ENCODE peak calls at places on chromosomes 16 and 17, in five cellular contexts. B, T, J, M and D are unnamed samples.

GRCh38 chr17:10198509-10199249 is at the start of gene GAS7:
- DNase-seq in J (peak; percentile 80), T (peak; percentile 69), B (peak; percentile 43), M (peak; percentile 45), D (peak; percentile 89)

GRCh38 chr17:77208856-77209255 is 68.1 kb downstream of the SEC14L1 start:
- DNase-seq in M (no peak), B (no peak), T (no peak), J (no peak), D (no peak)

GRCh38 chr16:546909-547770 is 13.1 kb upstream of the PRR35 start:
- DNase-seq in J (peak; percentile 64), B (peak; percentile 73), T (peak; percentile 64), M (peak; percentile 77), D (peak; percentile 94)

GRCh38 chr16:58011652-58012051 is 10.4 kb downstream of the USB1 start:
- DNase-seq in T (no peak), M (no peak), J (no peak), B (no peak), D (no peak)

GRCh38 chr17:4318596-4318995 is 47.9 kb downstream of the UBE2G1 start:
- DNase-seq in M (no peak), T (no peak), J (no peak), B (no peak), D (no peak)

GRCh38 chr16:50448522-50448921 is 79.7 kb upstream of the BRD7 start:
- DNase-seq in M (no peak), T (no peak), B (no peak), J (no peak), D (no peak)

GRCh38 chr17:77096570-77097214 is 44.1 kb upstream of the SEC14L1 start:
- DNase-seq in J (peak; percentile 49), B (peak; percentile 64), M (peak; percentile 43), T (peak; percentile 78), D (no peak)

GRCh38 chr16:14405611-14406537 is 224.2 kb downstream of the PARN start:
- DNase-seq in B (no peak), J (no peak), M (no peak), T (no peak), D (no peak)

GRCh38 chr17:49793309-49793708 is 4.8 kb downstream of the KAT7 start:
- DNase-seq in T (no peak), J (no peak), B (no peak), M (no peak), D (no peak)

GRCh38 chr17:49784636-49785035 is 3.8 kb upstream of the KAT7 start:
- DNase-seq in M (no peak), B (no peak), T (no peak), J (no peak), D (no peak)

GRCh38 chr17:49789278-49789578 is 747 bp downstream of the KAT7 start:
- DNase-seq in B (no peak), J (no peak), T (no peak), M (no peak), D (no peak)

GRCh38 chr17:49787932-49788442 is 494 bp upstream of the KAT7 start:
- DNase-seq in J (peak; percentile 37), T (no peak), M (no peak), B (no peak), D (no peak)

DNA sequence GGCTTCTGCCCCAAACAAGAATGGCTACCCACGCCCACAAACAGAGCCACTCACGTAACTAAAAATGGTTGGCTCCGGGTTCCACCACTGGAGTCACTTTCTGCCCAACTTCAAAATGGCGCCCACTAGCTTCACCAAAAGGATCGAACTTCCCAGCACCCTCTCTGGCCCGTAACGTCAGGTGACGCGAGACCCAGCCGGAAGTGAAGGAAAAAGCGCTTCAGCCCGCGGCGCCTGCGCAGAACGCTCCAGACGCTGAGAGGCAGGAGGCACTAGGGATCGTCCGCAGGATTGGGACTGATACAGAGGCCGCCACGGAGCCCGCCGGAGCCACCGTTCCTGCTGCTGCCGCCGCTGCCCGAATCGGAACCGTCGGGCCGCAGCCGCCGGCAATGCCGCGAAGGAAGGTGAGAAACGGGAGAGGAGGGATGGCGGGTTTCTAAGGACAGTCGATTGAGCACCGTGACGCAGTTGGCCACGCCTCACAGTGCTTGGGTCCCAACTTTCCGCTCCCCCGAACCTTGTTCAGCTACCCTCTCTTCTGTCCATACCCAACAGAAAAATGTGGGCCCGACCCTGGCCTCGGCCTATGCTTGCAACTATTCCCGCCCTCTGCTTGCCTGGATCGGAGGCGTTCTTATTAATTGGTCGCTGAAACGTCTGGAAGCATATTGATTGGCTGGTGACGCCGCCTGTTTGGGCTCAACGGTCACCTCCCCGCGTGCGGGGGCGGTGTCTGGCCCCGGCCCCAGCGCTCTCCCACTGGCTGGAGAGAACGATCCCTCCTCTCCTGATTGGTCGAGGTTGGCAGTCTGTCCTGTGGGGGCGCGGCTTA is at the start of gene KAT7:
- DNase-seq in M (peak; percentile 100), B (peak; percentile 99), T (peak; percentile 99), J (peak; percentile 99), D (peak; percentile 99)
- TF ChIP-seq POLR2A in M (peak; percentile 82), B (peak; percentile 61), T (peak; percentile 94), J (peak; percentile 87), D (peak; percentile 72)

GRCh38 chr17:14302421-14303099 is 1.7 kb downstream of the HS3ST3B1 start:
- DNase-seq in T (peak; percentile 52), B (peak; percentile 84), J (peak; percentile 89), M (peak; percentile 75), D (peak; percentile 98)

GRCh38 chr17:14299261-14300093 is 1.4 kb upstream of the HS3ST3B1 start:
- DNase-seq in T (no peak), B (peak; percentile 22), J (peak; percentile 61), M (no peak), D (peak; percentile 90)

GRCh38 chr17:14300628-14301278 is at the start of gene HS3ST3B1:
- DNase-seq in J (peak; percentile 99), M (peak; percentile 95), B (peak; percentile 96), T (peak; percentile 93), D (peak; percentile 98)

GRCh38 chr17:14301761-14302401 is 1.0 kb downstream of the HS3ST3B1 start:
- DNase-seq in M (no peak), J (peak; percentile 45), T (no peak), B (peak; percentile 26), D (peak; percentile 93)

DNA sequence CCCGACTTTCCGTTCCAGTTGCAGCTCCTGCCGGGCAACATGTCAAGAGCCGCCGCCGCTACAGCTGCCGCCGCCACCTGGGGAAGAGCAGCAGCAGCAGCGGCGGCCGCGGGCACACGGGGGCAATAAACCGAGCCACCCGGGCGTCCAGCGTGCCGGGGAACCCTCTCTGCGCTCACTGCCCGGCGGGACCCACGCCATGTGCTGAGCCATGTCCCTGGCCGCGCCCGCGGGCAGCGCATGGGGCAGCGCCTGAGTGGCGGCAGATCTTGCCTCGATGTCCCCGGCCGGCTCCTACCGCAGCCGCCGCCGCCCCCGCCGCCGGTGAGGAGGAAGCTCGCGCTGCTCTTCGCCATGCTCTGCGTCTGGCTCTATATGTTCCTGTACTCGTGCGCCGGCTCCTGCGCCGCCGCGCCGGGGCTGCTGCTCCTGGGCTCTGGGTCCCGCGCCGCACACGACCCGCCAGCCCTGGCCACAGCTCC is 439 bp downstream of the HS3ST3B1 start:
- DNase-seq in T (no peak), J (peak; percentile 46), M (no peak), B (peak; percentile 56), D (no peak)
- H3K27me3 ChIP-seq in T (peaks cover 6% of the 10 kb centered on the region), J (peaks cover 20% of the 10 kb centered on the region), M (peaks cover 14% of the 10 kb centered on the region), B (peaks cover 45% of the 10 kb centered on the region), D (peaks cover 40% of the 10 kb centered on the region)

GRCh38 chr17:73824321-73824720 is 180.1 kb upstream of the SDK2 start:
- DNase-seq in J (no peak), B (no peak), T (no peak), M (no peak), D (no peak)
- TF ChIP-seq POLR2A in J (no peak), B (no peak), T (no peak), M (no peak), D (no peak)

GRCh38 chr16:73369841-73370240 is 321.9 kb upstream of the ZFHX3 start:
- DNase-seq in M (no peak), B (no peak), J (no peak), T (no peak), D (no peak)
- H3K27me3 ChIP-seq in M (no peaks in the 10 kb centered on the region), B (no peaks in the 10 kb centered on the region), J (no peaks in the 10 kb centered on the region), T (no peaks in the 10 kb centered on the region), D (no peaks in the 10 kb centered on the region)

GRCh38 chr17:46030752-46031151 is 31.7 kb downstream of the STH start:
- DNase-seq in M (no peak), J (no peak), T (no peak), B (no peak), D (peak; percentile 52)
- TF ChIP-seq POLR2A in M (no peak), J (no peak), T (no peak), B (no peak), D (no peak)